ENCODE peak calls at places on chromosome 9, in seven cellular contexts. One of them, this sample, is unnamed.

GRCh38 chr9:106025449-106025848 is 331.1 kb downstream of the TMEM38B start:
- DNase-seq in activated CD8-positive, alpha-beta memory T cell treated with anti-CD3 and anti-CD28 coated beads for 1 hour: no peak
- DNase-seq in astrocyte of the hippocampus: no peak
- DNase-seq in KG1: no peak
- DNase-seq in skeletal muscle cell: no peak
- DNase-seq in cardiac fibroblast: no peak
- DNase-seq in stimulated activated CD4-positive, alpha-beta T cell treated with anti-CD3 and anti-CD28 coated beads, Interleukin-12 subunit alpha, Interleukin-12 subunit beta, amount 100 ng/mL, for 4 hours: no peak
- DNase-seq in this sample: no peak

GRCh38 chr9:95044731-95045508 is 272.6 kb downstream of the FANCC start:
- DNase-seq in activated CD8-positive, alpha-beta memory T cell treated with anti-CD3 and anti-CD28 coated beads for 1 hour: no peak
- DNase-seq in astrocyte of the hippocampus: no peak
- DNase-seq in KG1: no peak
- DNase-seq in skeletal muscle cell: no peak
- DNase-seq in cardiac fibroblast: no peak
- DNase-seq in stimulated activated CD4-positive, alpha-beta T cell treated with anti-CD3 and anti-CD28 coated beads, Interleukin-12 subunit alpha, Interleukin-12 subunit beta, amount 100 ng/mL, for 4 hours: no peak
- DNase-seq in this sample: no peak

GRCh38 chr9:126643945-126644527 is 30.3 kb downstream of the LMX1B start:
- DNase-seq in activated CD8-positive, alpha-beta memory T cell treated with anti-CD3 and anti-CD28 coated beads for 1 hour: no peak
- DNase-seq in astrocyte of the hippocampus: no peak
- DNase-seq in KG1: no peak
- DNase-seq in skeletal muscle cell: no peak
- DNase-seq in cardiac fibroblast: no peak
- DNase-seq in stimulated activated CD4-positive, alpha-beta T cell treated with anti-CD3 and anti-CD28 coated beads, Interleukin-12 subunit alpha, Interleukin-12 subunit beta, amount 100 ng/mL, for 4 hours: no peak
- DNase-seq in this sample: no peak

GRCh38 chr9:36189978-36190377 is 743 bp upstream of the CLTA start:
- DNase-seq in activated CD8-positive, alpha-beta memory T cell treated with anti-CD3 and anti-CD28 coated beads for 1 hour: no peak
- DNase-seq in astrocyte of the hippocampus: peak
- DNase-seq in KG1: no peak
- DNase-seq in skeletal muscle cell: no peak
- DNase-seq in cardiac fibroblast: peak
- DNase-seq in stimulated activated CD4-positive, alpha-beta T cell treated with anti-CD3 and anti-CD28 coated beads, Interleukin-12 subunit alpha, Interleukin-12 subunit beta, amount 100 ng/mL, for 4 hours: no peak
- DNase-seq in this sample: no peak

GRCh38 chr9:89865981-89866380 is 261.2 kb downstream of the GADD45G start:
- DNase-seq in activated CD8-positive, alpha-beta memory T cell treated with anti-CD3 and anti-CD28 coated beads for 1 hour: no peak
- DNase-seq in astrocyte of the hippocampus: no peak
- DNase-seq in KG1: no peak
- DNase-seq in skeletal muscle cell: no peak
- DNase-seq in cardiac fibroblast: no peak
- DNase-seq in stimulated activated CD4-positive, alpha-beta T cell treated with anti-CD3 and anti-CD28 coated beads, Interleukin-12 subunit alpha, Interleukin-12 subunit beta, amount 100 ng/mL, for 4 hours: no peak
- DNase-seq in this sample: no peak

GRCh38 chr9:128927731-128928411 is 7.1 kb downstream of the PHYHD1 start:
- DNase-seq in activated CD8-positive, alpha-beta memory T cell treated with anti-CD3 and anti-CD28 coated beads for 1 hour: peak
- DNase-seq in astrocyte of the hippocampus: peak
- DNase-seq in KG1: no peak
- DNase-seq in skeletal muscle cell: no peak
- DNase-seq in cardiac fibroblast: peak
- DNase-seq in stimulated activated CD4-positive, alpha-beta T cell treated with anti-CD3 and anti-CD28 coated beads, Interleukin-12 subunit alpha, Interleukin-12 subunit beta, amount 100 ng/mL, for 4 hours: peak
- DNase-seq in this sample: peak

GRCh38 chr9:137171149-137172063 is at the start of gene TMEM210:
- DNase-seq in activated CD8-positive, alpha-beta memory T cell treated with anti-CD3 and anti-CD28 coated beads for 1 hour: no peak
- DNase-seq in astrocyte of the hippocampus: no peak
- DNase-seq in KG1: no peak
- DNase-seq in skeletal muscle cell: no peak
- DNase-seq in cardiac fibroblast: no peak
- DNase-seq in stimulated activated CD4-positive, alpha-beta T cell treated with anti-CD3 and anti-CD28 coated beads, Interleukin-12 subunit alpha, Interleukin-12 subunit beta, amount 100 ng/mL, for 4 hours: no peak
- DNase-seq in this sample: no peak

GRCh38 chr9:91131433-91131839 is 230.3 kb downstream of the AUH start:
- DNase-seq in activated CD8-positive, alpha-beta memory T cell treated with anti-CD3 and anti-CD28 coated beads for 1 hour: no peak
- DNase-seq in astrocyte of the hippocampus: peak
- DNase-seq in KG1: no peak
- DNase-seq in skeletal muscle cell: peak
- DNase-seq in cardiac fibroblast: peak
- DNase-seq in stimulated activated CD4-positive, alpha-beta T cell treated with anti-CD3 and anti-CD28 coated beads, Interleukin-12 subunit alpha, Interleukin-12 subunit beta, amount 100 ng/mL, for 4 hours: peak
- DNase-seq in this sample: no peak